ENCODE peak calls at places on chromosomes 1 and 21, in six cellular contexts. R is RPMI8226; V is stimulated activated CD4-positive, alpha-beta T cell treated with anti-CD3 and anti-CD28 coated beads, Interleukin-2, amount 100 ng/mL, for 48 hours; I is foreskin melanocyte; K is head of caudate nucleus; P is HTR-8/SVneo. N is an unnamed sample.

GRCh38 chr1:207962716-207963428 is 51.9 kb upstream of the CD34 start:
- DNase-seq in P (no peak), V (peak), R (no peak), I (peak), K (peak), N (no peak)

GRCh38 chr1:3453203-3453761 is 1.2 kb upstream of the ARHGEF16 start:
- DNase-seq in K (peak), P (peak), I (peak), R (peak), V (peak), N (peak)

GRCh38 chr1:27992271-27992670 is 32.5 kb downstream of the XKR8 start:
- DNase-seq in K (no peak), P (no peak), I (no peak), R (no peak), V (peak), N (no peak)

GRCh38 chr1:31310131-31310530 is 13.3 kb downstream of the ZCCHC17 start:
- DNase-seq in I (no peak), P (no peak), R (no peak), V (no peak), K (no peak), N (no peak)

GRCh38 chr1:5504364-5504740 is 487.9 kb downstream of the NPHP4 start:
- DNase-seq in I (no peak), K (no peak), R (peak), P (no peak), V (no peak), N (no peak)

GRCh38 chr21:34202553-34203332 is 129.4 kb downstream of the MRPS6 start:
- DNase-seq in P (peak), I (no peak), R (no peak), K (peak), V (no peak), N (no peak)

GRCh38 chr1:209641216-209642181 is 10.7 kb downstream of the LAMB3 start:
- DNase-seq in I (no peak), R (peak), P (no peak), V (no peak), K (peak), N (no peak)

GRCh38 chr1:112937495-112937894 is 18.5 kb downstream of the SLC16A1 start:
- DNase-seq in P (no peak), K (no peak), R (no peak), V (no peak), I (peak), N (peak)

GRCh38 chr1:232980336-232980978 is 30.0 kb downstream of the NTPCR start:
- DNase-seq in I (no peak), P (no peak), K (peak), R (no peak), V (no peak), N (no peak)

GRCh38 chr1:3742439-3743298 is 9.6 kb upstream of the CCDC27 start:
- DNase-seq in P (no peak), V (no peak), K (no peak), I (no peak), R (no peak), N (no peak)

GRCh38 chr1:170145691-170146676 is at the start of gene NTMT2:
- DNase-seq in P (no peak), I (peak), K (no peak), R (no peak), V (no peak), N (no peak)

GRCh38 chr1:59718064-59718988 is 96.4 kb upstream of the HOOK1 start:
- DNase-seq in K (no peak), V (no peak), R (peak), P (no peak), I (no peak), N (peak)

GRCh38 chr1:90807329-90807728 is 90.2 kb upstream of the BARHL2 start:
- DNase-seq in I (no peak), V (no peak), K (no peak), R (no peak), P (no peak), N (no peak)

GRCh38 chr1:9475061-9475627 is 64.1 kb upstream of the SLC25A33 start:
- DNase-seq in K (no peak), I (no peak), R (no peak), P (no peak), V (no peak), N (no peak)

GRCh38 chr1:24506706-24507422 is 4.2 kb downstream of the RCAN3 start:
- DNase-seq in K (no peak), P (no peak), V (no peak), I (no peak), R (no peak), N (no peak)

GRCh38 chr1:182048562-182048961 is 12.9 kb downstream of the ZNF648 start:
- DNase-seq in K (no peak), P (no peak), I (no peak), V (no peak), R (no peak), N (no peak)

GRCh38 chr1:230186874-230187273 is 119.8 kb downstream of the GALNT2 start:
- DNase-seq in P (no peak), V (no peak), K (no peak), I (no peak), R (no peak), N (no peak)

GRCh38 chr1:157274698-157275534 is 136.7 kb upstream of the ETV3 start:
- DNase-seq in K (no peak), I (no peak), R (no peak), P (no peak), V (no peak), N (peak)

GRCh38 chr1:53557369-53557768 is 98.2 kb downstream of the DMRTB1 start:
- DNase-seq in V (no peak), I (peak), R (no peak), K (no peak), P (no peak), N (no peak)

GRCh38 chr21:27269646-27270045 is 302.8 kb upstream of the ADAMTS5 start:
- DNase-seq in K (no peak), R (no peak), I (no peak), V (no peak), P (peak), N (peak)

GRCh38 chr1:224052767-224053166 is 61.1 kb upstream of the FBXO28 start:
- DNase-seq in R (no peak), P (peak), I (no peak), V (no peak), K (no peak), N (no peak)

GRCh38 chr1:70112838-70113237 is 92.5 kb downstream of the LRRC40 start:
- DNase-seq in V (no peak), P (no peak), K (no peak), R (no peak), I (no peak), N (peak)

GRCh38 chr1:44802306-44803061 is 2.3 kb downstream of the PLK3 start:
- DNase-seq in K (peak), R (no peak), V (no peak), I (no peak), P (no peak), N (no peak)

GRCh38 chr1:1208713-1209433 is 2.5 kb upstream of the TNFRSF18 start:
- DNase-seq in I (no peak), P (no peak), K (no peak), V (no peak), R (peak), N (peak)

GRCh38 chr1:206684478-206685255 is at the start of gene MAPKAPK2:
- DNase-seq in I (no peak), P (peak), K (peak), V (peak), R (peak), N (peak)

GRCh38 chr1:16973215-16973614 is 7.2 kb downstream of the MFAP2 start:
- DNase-seq in V (no peak), R (no peak), I (no peak), K (no peak), P (no peak), N (no peak)